ENCODE peak calls at places on chromosomes 1 and 21, in seven cellular contexts. One of them, this sample, is unnamed.

GRCh38 chr1:231590453-231591198 is 36.0 kb upstream of the DISC1 start:
- DNase-seq in pancreas: peak
- DNase-seq in fibroblast of mammary gland: peak
- DNase-seq in GM06990: no peak
- DNase-seq in cardiac fibroblast: peak
- DNase-seq in cardiac muscle cell: peak
- DNase-seq in left lung: peak
- DNase-seq in this sample: peak

GRCh38 chr1:3717715-3718601 is 34.3 kb upstream of the CCDC27 start:
- DNase-seq in fibroblast of mammary gland: no peak
- DNase-seq in GM06990: no peak
- DNase-seq in pancreas: no peak
- DNase-seq in cardiac fibroblast: no peak
- DNase-seq in left lung: no peak
- DNase-seq in cardiac muscle cell: peak
- DNase-seq in this sample: no peak

GRCh38 chr1:234435620-234436019 is 43.4 kb downstream of the TARBP1 start:
- DNase-seq in cardiac muscle cell: peak
- DNase-seq in fibroblast of mammary gland: no peak
- DNase-seq in GM06990: no peak
- DNase-seq in pancreas: no peak
- DNase-seq in cardiac fibroblast: no peak
- DNase-seq in left lung: no peak
- DNase-seq in this sample: no peak

GRCh38 chr1:174743654-174744561 is 255.8 kb upstream of the CACYBP start:
- DNase-seq in fibroblast of mammary gland: peak
- DNase-seq in left lung: no peak
- DNase-seq in cardiac fibroblast: peak
- DNase-seq in cardiac muscle cell: peak
- DNase-seq in pancreas: no peak
- DNase-seq in GM06990: no peak
- DNase-seq in this sample: no peak

GRCh38 chr21:37045139-37045538 is 27.7 kb downstream of the PIGP start:
- DNase-seq in pancreas: no peak
- DNase-seq in cardiac muscle cell: no peak
- DNase-seq in cardiac fibroblast: no peak
- DNase-seq in GM06990: no peak
- DNase-seq in fibroblast of mammary gland: no peak
- DNase-seq in left lung: no peak
- DNase-seq in this sample: no peak

GRCh38 chr1:28264897-28265296 is 5.6 kb downstream of the SESN2 start:
- DNase-seq in cardiac fibroblast: no peak
- DNase-seq in cardiac muscle cell: no peak
- DNase-seq in pancreas: no peak
- DNase-seq in fibroblast of mammary gland: no peak
- DNase-seq in left lung: no peak
- DNase-seq in GM06990: no peak
- DNase-seq in this sample: no peak

GRCh38 chr1:24216254-24216653 is 29.2 kb upstream of the IFNLR1 start:
- DNase-seq in left lung: no peak
- DNase-seq in fibroblast of mammary gland: no peak
- DNase-seq in pancreas: no peak
- DNase-seq in GM06990: no peak
- DNase-seq in cardiac fibroblast: no peak
- DNase-seq in cardiac muscle cell: no peak
- DNase-seq in this sample: no peak

GRCh38 chr1:1972976-1973715 is 30.4 kb downstream of the CFAP74 start:
- DNase-seq in GM06990: no peak
- DNase-seq in cardiac fibroblast: no peak
- DNase-seq in fibroblast of mammary gland: no peak
- DNase-seq in cardiac muscle cell: no peak
- DNase-seq in left lung: no peak
- DNase-seq in pancreas: no peak
- DNase-seq in this sample: no peak

GRCh38 chr1:36137776-36138175 is 11.5 kb downstream of the TRAPPC3 start:
- DNase-seq in pancreas: no peak
- DNase-seq in fibroblast of mammary gland: no peak
- DNase-seq in cardiac muscle cell: no peak
- DNase-seq in left lung: no peak
- DNase-seq in cardiac fibroblast: no peak
- DNase-seq in GM06990: no peak
- DNase-seq in this sample: no peak

GRCh38 chr1:246631426-246631825 is 65.2 kb downstream of the CNST start:
- DNase-seq in pancreas: no peak
- DNase-seq in fibroblast of mammary gland: peak
- DNase-seq in left lung: no peak
- DNase-seq in GM06990: no peak
- DNase-seq in cardiac muscle cell: no peak
- DNase-seq in cardiac fibroblast: peak
- DNase-seq in this sample: no peak

GRCh38 chr1:7572654-7573152 is 198.4 kb upstream of the VAMP3 start:
- DNase-seq in GM06990: no peak
- DNase-seq in cardiac fibroblast: no peak
- DNase-seq in pancreas: peak
- DNase-seq in left lung: peak
- DNase-seq in fibroblast of mammary gland: no peak
- DNase-seq in cardiac muscle cell: no peak
- DNase-seq in this sample: no peak

GRCh38 chr1:151347523-151348246 is 633 bp upstream of the RFX5 start:
- DNase-seq in pancreas: no peak
- DNase-seq in cardiac muscle cell: no peak
- DNase-seq in GM06990: no peak
- DNase-seq in fibroblast of mammary gland: peak
- DNase-seq in left lung: no peak
- DNase-seq in cardiac fibroblast: no peak
- DNase-seq in this sample: no peak
- H3K4me3 ChIP-seq in pancreas: no peak
- H3K4me3 ChIP-seq in cardiac muscle cell: peak
- H3K4me3 ChIP-seq in GM06990: peak
- H3K4me3 ChIP-seq in fibroblast of mammary gland: peak
- H3K4me3 ChIP-seq in left lung: peak
- H3K4me3 ChIP-seq in cardiac fibroblast: peak
- H3K4me3 ChIP-seq in this sample: no peak

DNA sequence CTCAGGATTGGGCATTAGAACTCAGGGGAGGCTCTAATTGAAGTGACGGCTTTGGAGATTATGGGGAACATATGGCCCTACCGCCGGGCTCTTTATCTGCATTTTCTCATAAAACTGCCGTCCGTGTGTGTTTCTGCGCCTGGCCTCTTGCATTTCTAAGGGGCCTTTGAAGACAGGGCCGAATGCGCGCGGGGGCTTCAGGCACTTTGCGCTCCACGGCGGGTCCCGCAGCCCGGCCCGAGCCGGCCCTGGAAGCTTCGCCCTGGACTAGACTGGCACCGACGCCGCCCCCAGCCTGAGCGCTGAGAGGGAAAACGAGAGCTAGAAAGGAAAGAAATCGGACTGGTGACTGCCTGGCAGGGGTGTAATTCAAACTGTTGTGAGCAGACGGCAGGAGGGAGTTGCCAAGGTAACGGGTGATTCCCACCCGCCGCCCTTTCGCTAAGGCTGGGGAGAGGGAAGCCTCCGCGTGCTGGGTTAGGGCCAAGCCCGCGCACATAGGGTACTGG is 120.7 kb downstream of the LMX1A start:
- DNase-seq in pancreas: peak
- DNase-seq in fibroblast of mammary gland: no peak
- DNase-seq in left lung: no peak
- DNase-seq in cardiac fibroblast: no peak
- DNase-seq in cardiac muscle cell: peak
- DNase-seq in GM06990: no peak
- DNase-seq in this sample: no peak
- H3K4me3 ChIP-seq in pancreas: peak
- H3K4me3 ChIP-seq in fibroblast of mammary gland: no peak
- H3K4me3 ChIP-seq in left lung: peak
- H3K4me3 ChIP-seq in cardiac fibroblast: no peak
- H3K4me3 ChIP-seq in cardiac muscle cell: peak
- H3K4me3 ChIP-seq in GM06990: no peak
- H3K4me3 ChIP-seq in this sample: peak

GRCh38 chr1:95046359-95046758 is 26.4 kb downstream of the ALG14 start:
- DNase-seq in GM06990: no peak
- DNase-seq in pancreas: no peak
- DNase-seq in cardiac fibroblast: no peak
- DNase-seq in cardiac muscle cell: no peak
- DNase-seq in fibroblast of mammary gland: no peak
- DNase-seq in left lung: no peak
- DNase-seq in this sample: no peak
- H3K4me3 ChIP-seq in GM06990: no peak
- H3K4me3 ChIP-seq in pancreas: no peak
- H3K4me3 ChIP-seq in cardiac fibroblast: no peak
- H3K4me3 ChIP-seq in cardiac muscle cell: no peak
- H3K4me3 ChIP-seq in fibroblast of mammary gland: no peak
- H3K4me3 ChIP-seq in left lung: no peak
- H3K4me3 ChIP-seq in this sample: no peak

GRCh38 chr1:51877434-51878306 is 857 bp downstream of the NRDC start:
- DNase-seq in GM06990: no peak
- DNase-seq in fibroblast of mammary gland: peak
- DNase-seq in cardiac muscle cell: peak
- DNase-seq in cardiac fibroblast: peak
- DNase-seq in pancreas: peak
- DNase-seq in left lung: peak
- DNase-seq in this sample: peak

GRCh38 chr1:51878616-51879336 is at the start of gene NRDC:
- DNase-seq in fibroblast of mammary gland: peak
- DNase-seq in cardiac fibroblast: peak
- DNase-seq in cardiac muscle cell: peak
- DNase-seq in pancreas: peak
- DNase-seq in left lung: peak
- DNase-seq in GM06990: peak
- DNase-seq in this sample: peak

GRCh38 chr1:51878307-51878615 is 266 bp downstream of the NRDC start:
- DNase-seq in pancreas: no peak
- DNase-seq in fibroblast of mammary gland: no peak
- DNase-seq in left lung: no peak
- DNase-seq in cardiac muscle cell: no peak
- DNase-seq in GM06990: no peak
- DNase-seq in cardiac fibroblast: no peak
- DNase-seq in this sample: no peak

GRCh38 chr1:51875291-51875772 is 3.2 kb downstream of the NRDC start:
- DNase-seq in left lung: no peak
- DNase-seq in pancreas: no peak
- DNase-seq in fibroblast of mammary gland: no peak
- DNase-seq in cardiac fibroblast: no peak
- DNase-seq in GM06990: no peak
- DNase-seq in cardiac muscle cell: no peak
- DNase-seq in this sample: no peak

DNA sequence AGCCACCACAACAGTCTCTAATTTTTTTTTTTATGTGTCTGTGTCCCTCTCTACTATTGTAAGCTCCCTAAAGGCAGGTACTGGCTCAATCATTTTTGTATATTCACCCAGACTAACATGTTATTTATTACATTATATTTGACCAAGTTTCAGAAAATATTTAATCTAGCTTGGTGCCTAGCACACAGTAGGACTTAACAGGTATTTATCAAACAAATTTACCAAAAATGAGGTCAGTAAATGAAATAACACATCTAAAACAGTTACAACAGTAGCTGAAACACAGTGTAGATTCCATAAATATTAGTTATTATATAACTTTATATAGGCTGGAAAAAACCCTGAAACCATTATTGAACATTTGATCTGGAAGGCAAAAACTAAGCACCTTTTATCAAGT is 2.7 kb downstream of the NRDC start:
- DNase-seq in cardiac muscle cell: no peak
- DNase-seq in left lung: no peak
- DNase-seq in cardiac fibroblast: no peak
- DNase-seq in pancreas: no peak
- DNase-seq in fibroblast of mammary gland: no peak
- DNase-seq in GM06990: no peak
- DNase-seq in this sample: no peak
- H3K4me3 ChIP-seq in cardiac muscle cell: no peak
- H3K4me3 ChIP-seq in left lung: peak
- H3K4me3 ChIP-seq in cardiac fibroblast: no peak
- H3K4me3 ChIP-seq in pancreas: no peak
- H3K4me3 ChIP-seq in fibroblast of mammary gland: no peak
- H3K4me3 ChIP-seq in GM06990: no peak
- H3K4me3 ChIP-seq in this sample: no peak

GRCh38 chr1:225881081-225882007 is 836 bp downstream of the TMEM63A start:
- DNase-seq in cardiac muscle cell: peak
- DNase-seq in fibroblast of mammary gland: peak
- DNase-seq in pancreas: peak
- DNase-seq in left lung: peak
- DNase-seq in cardiac fibroblast: peak
- DNase-seq in GM06990: peak
- DNase-seq in this sample: peak

GRCh38 chr1:225880636-225881035 is 1.5 kb downstream of the TMEM63A start:
- DNase-seq in left lung: no peak
- DNase-seq in GM06990: no peak
- DNase-seq in fibroblast of mammary gland: no peak
- DNase-seq in cardiac fibroblast: no peak
- DNase-seq in pancreas: no peak
- DNase-seq in cardiac muscle cell: no peak
- DNase-seq in this sample: no peak

GRCh38 chr1:225878282-225878681 is 3.9 kb downstream of the TMEM63A start:
- DNase-seq in GM06990: no peak
- DNase-seq in cardiac fibroblast: no peak
- DNase-seq in pancreas: no peak
- DNase-seq in fibroblast of mammary gland: no peak
- DNase-seq in cardiac muscle cell: no peak
- DNase-seq in left lung: no peak
- DNase-seq in this sample: peak

GRCh38 chr1:225880210-225880584 is 2.0 kb downstream of the TMEM63A start:
- DNase-seq in fibroblast of mammary gland: no peak
- DNase-seq in pancreas: peak
- DNase-seq in GM06990: no peak
- DNase-seq in cardiac fibroblast: no peak
- DNase-seq in cardiac muscle cell: no peak
- DNase-seq in left lung: no peak
- DNase-seq in this sample: peak

GRCh38 chr1:225879521-225880209 is 2.5 kb downstream of the TMEM63A start:
- DNase-seq in GM06990: no peak
- DNase-seq in cardiac muscle cell: no peak
- DNase-seq in left lung: no peak
- DNase-seq in pancreas: peak
- DNase-seq in fibroblast of mammary gland: no peak
- DNase-seq in cardiac fibroblast: no peak
- DNase-seq in this sample: peak
- H3K4me3 ChIP-seq in GM06990: no peak
- H3K4me3 ChIP-seq in cardiac muscle cell: no peak
- H3K4me3 ChIP-seq in left lung: peak
- H3K4me3 ChIP-seq in pancreas: no peak
- H3K4me3 ChIP-seq in fibroblast of mammary gland: no peak
- H3K4me3 ChIP-seq in cardiac fibroblast: no peak
- H3K4me3 ChIP-seq in this sample: no peak

DNA sequence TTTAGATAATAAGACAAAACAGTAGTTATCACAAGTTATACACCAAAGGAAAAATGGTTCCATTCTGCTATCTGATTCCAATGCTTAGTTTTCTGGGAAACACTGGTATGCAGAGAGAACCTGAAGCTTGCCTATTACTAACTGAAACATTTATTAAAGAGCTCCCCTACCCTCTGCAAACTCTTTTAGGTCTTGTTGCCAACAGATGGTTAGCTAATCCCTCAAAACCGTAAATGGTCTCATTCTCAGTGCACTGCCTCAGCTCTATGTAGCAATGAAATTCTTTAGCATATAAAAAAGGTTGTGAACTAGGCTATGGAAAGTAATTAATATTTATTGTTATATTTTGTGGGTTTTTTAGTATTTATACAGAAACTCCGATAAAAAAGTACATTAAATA is 20.4 kb downstream of the C21orf91 start:
- DNase-seq in left lung: no peak
- DNase-seq in cardiac fibroblast: no peak
- DNase-seq in fibroblast of mammary gland: no peak
- DNase-seq in pancreas: no peak
- DNase-seq in cardiac muscle cell: no peak
- DNase-seq in GM06990: no peak
- DNase-seq in this sample: no peak
- H3K4me3 ChIP-seq in left lung: no peak
- H3K4me3 ChIP-seq in cardiac fibroblast: no peak
- H3K4me3 ChIP-seq in fibroblast of mammary gland: no peak
- H3K4me3 ChIP-seq in pancreas: no peak
- H3K4me3 ChIP-seq in cardiac muscle cell: no peak
- H3K4me3 ChIP-seq in GM06990: no peak
- H3K4me3 ChIP-seq in this sample: no peak